ENCODE peak calls at places on chromosomes 6 and 20, in four cellular contexts. J is upper lobe of right lung, R is omental fat pad, H is psoas muscle. M is an unnamed sample.
A peak's percentile ranks its signal among the peaks of the same experiment; 100 is the strongest.

GRCh38 chr20:9287826-9288225 is 218.9 kb downstream of the PLCB4 start:
- DNase-seq in J (no peak), H (no peak), R (no peak), M (no peak)

GRCh38 chr6:71289039-71289801 is 609 bp downstream of the OGFRL1 start:
- DNase-seq in J (peak; percentile 79), R (no peak), H (peak; percentile 28), M (no peak)

GRCh38 chr6:34723203-34723602 is 26.6 kb upstream of the ILRUN start:
- DNase-seq in J (no peak), R (no peak), H (no peak), M (no peak)

GRCh38 chr6:96299525-96299924 is 222.1 kb upstream of the UFL1 start:
- DNase-seq in J (no peak), R (no peak), H (no peak), M (no peak)

GRCh38 chr6:152122434-152122833 is 315.0 kb downstream of the ESR1 start:
- DNase-seq in R (no peak), H (no peak), J (no peak), M (no peak)

GRCh38 chr6:56266011-56266410 is 18.6 kb upstream of the COL21A1 start:
- DNase-seq in R (no peak), H (no peak), J (no peak), M (no peak)

GRCh38 chr6:150142657-150143501 is at the start of gene PPP1R14C:
- DNase-seq in R (no peak), H (peak; percentile 43), J (peak; percentile 88), M (no peak)

GRCh38 chr6:167538746-167539145 is 213.9 kb downstream of the TTLL2 start:
- DNase-seq in J (no peak), H (no peak), R (no peak), M (no peak)

GRCh38 chr20:50285376-50286173 is 94.9 kb downstream of the CEBPB start:
- DNase-seq in J (no peak), H (peak; percentile 49), R (no peak), M (no peak)

GRCh38 chr20:2914160-2914559 is 40.9 kb downstream of the PTPRA start:
- DNase-seq in H (no peak), R (no peak), J (no peak), M (no peak)

GRCh38 chr6:33620584-33621395 is at the start of gene ITPR3:
- DNase-seq in R (no peak), H (peak; percentile 68), J (peak; percentile 87), M (no peak)

GRCh38 chr6:144653885-144654505 is 368.9 kb downstream of the UTRN start:
- DNase-seq in H (no peak), R (no peak), J (no peak), M (no peak)

GRCh38 chr20:47691632-47692031 is 93.6 kb downstream of the SULF2 start:
- DNase-seq in R (no peak), H (no peak), J (no peak), M (no peak)

GRCh38 chr6:106803188-106803587 is 171.3 kb downstream of the CD24 start:
- DNase-seq in R (no peak), J (no peak), H (no peak), M (no peak)

GRCh38 chr6:35317483-35318199 is 20.0 kb downstream of the DEF6 start:
- DNase-seq in J (no peak), R (no peak), H (peak; percentile 25), M (no peak)

GRCh38 chr6:112176175-112176574 is 78.2 kb downstream of the LAMA4 start:
- DNase-seq in R (no peak), H (no peak), J (no peak), M (no peak)

GRCh38 chr6:108795122-108795521 is 53.1 kb upstream of the ARMC2 start:
- DNase-seq in H (no peak), R (no peak), J (no peak), M (no peak)
- TF ChIP-seq CTCF in H (no peak), R (no peak), J (no peak), M (no peak)

GRCh38 chr6:20564269-20564668 is 30.0 kb downstream of the CDKAL1 start:
- DNase-seq in J (no peak), R (no peak), H (no peak), M (no peak)

GRCh38 chr6:20564777-20565176 is 30.5 kb downstream of the CDKAL1 start:
- DNase-seq in R (no peak), H (no peak), J (no peak), M (no peak)

GRCh38 chr6:20563377-20563776 is 29.1 kb downstream of the CDKAL1 start:
- DNase-seq in H (no peak), J (no peak), R (no peak), M (no peak)

GRCh38 chr6:20554817-20555216 is 20.6 kb downstream of the CDKAL1 start:
- DNase-seq in H (no peak), R (no peak), J (no peak), M (no peak)

DNA sequence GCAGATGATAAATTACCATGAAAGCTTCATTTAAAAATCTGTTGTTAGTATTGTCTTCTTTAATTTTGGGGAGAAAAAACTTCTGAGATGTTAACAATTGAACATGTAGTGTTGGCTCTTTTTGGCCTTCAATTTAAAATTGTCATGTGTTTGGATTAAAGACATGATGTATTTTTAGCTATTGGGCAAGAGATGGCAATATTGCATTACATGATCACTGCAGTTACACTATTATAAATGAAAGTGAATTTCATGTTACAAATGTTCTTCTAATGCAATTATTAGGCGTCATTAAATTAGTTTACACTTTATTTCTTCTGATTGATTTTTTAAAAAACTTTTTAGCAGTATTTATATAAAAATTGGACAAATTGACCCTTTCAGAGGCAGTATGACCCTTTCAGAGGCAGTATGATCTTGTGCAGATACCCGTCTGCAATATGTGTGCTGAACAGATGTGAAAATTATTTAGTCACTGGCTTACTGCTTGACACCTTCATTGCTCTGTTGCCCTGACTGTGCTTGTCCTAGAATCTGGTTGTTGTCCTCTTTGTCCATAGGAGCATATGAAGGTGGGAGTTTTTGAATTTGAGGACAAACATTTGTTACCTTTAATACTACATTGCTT is 25.8 kb downstream of the CDKAL1 start:
- DNase-seq in R (no peak), H (no peak), J (no peak), M (no peak)
- TF ChIP-seq CTCF in R (no peak), H (no peak), J (no peak), M (no peak)

DNA sequence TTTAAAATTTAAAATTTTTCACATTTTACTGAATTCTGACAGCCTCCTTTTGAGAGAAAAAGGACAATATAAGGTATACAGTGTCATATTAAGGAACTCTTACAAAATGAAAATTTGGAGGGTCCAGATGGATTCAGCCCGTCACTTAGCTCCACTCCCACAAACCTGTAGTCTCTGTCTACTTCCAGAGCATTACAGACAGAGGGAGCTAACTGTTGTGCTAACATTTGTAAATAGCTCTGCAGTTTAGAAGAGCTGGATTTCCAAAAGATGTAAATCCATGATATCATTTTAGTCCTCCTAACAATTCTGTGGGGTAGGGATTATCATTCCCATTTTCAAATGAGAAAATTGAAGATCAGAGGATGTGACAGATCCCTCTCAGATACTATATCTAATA is 16.1 kb upstream of the SERINC3 start:
- DNase-seq in H (no peak), J (no peak), R (no peak), M (no peak)
- TF ChIP-seq CTCF in H (peak; percentile 33), J (no peak), R (no peak), M (peak; percentile 27)

GRCh38 chr6:15443119-15443518 is 197.2 kb downstream of the JARID2 start:
- DNase-seq in R (no peak), J (no peak), H (no peak), M (peak; percentile 63)

GRCh38 chr6:15444081-15444731 is 198.3 kb downstream of the JARID2 start:
- DNase-seq in J (no peak), R (no peak), H (no peak), M (no peak)

GRCh38 chr6:15442467-15442866 is 196.6 kb downstream of the JARID2 start:
- DNase-seq in R (no peak), H (no peak), J (no peak), M (no peak)

GRCh38 chr6:15447546-15448232 is 201.8 kb downstream of the JARID2 start:
- DNase-seq in H (no peak), R (no peak), J (no peak), M (no peak)

GRCh38 chr6:15444881-15445280 is 199.0 kb downstream of the JARID2 start:
- DNase-seq in H (no peak), J (no peak), R (no peak), M (no peak)
- TF ChIP-seq CTCF in H (no peak), J (peak; percentile 12), R (no peak), M (no peak)

GRCh38 chr6:125547320-125547843 is 202.1 kb upstream of the HEY2 start:
- DNase-seq in R (no peak), H (no peak), J (no peak), M (no peak)

GRCh38 chr6:125549202-125549884 is 200.1 kb upstream of the HEY2 start:
- DNase-seq in H (no peak), J (no peak), R (no peak), M (no peak)

GRCh38 chr6:125539892-125540291 is 209.5 kb upstream of the HEY2 start:
- DNase-seq in J (no peak), H (no peak), R (no peak), M (no peak)

GRCh38 chr6:125546827-125547226 is 202.6 kb upstream of the HEY2 start:
- DNase-seq in H (no peak), R (no peak), J (no peak), M (no peak)

GRCh38 chr6:125544819-125545218 is 204.6 kb upstream of the HEY2 start:
- DNase-seq in J (no peak), H (no peak), R (no peak), M (no peak)
- TF ChIP-seq CTCF in J (no peak), H (no peak), R (no peak), M (no peak)

DNA sequence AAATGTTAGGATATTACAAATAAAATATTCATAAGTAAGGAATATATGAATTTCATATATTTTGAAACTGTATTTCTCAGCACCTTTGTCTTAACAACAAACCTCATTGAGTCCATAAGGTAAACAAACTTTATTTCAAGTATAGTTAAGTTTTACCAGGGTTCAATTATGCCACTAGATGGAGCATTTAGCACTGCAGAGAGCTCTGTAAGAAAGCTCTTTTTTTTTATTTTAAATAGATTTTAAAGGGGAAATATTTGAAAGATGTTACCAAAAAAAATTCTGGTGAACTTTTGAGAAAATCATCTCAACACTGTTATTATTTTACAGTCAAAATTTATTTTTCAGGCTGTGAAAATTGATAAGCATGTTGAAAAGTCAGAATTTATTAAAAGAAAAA is 955.2 kb upstream of the EYS start:
- DNase-seq in J (no peak), H (no peak), R (no peak), M (no peak)
- TF ChIP-seq CTCF in J (peak; percentile 31), H (no peak), R (no peak), M (no peak)